ENCODE peak calls at places on chromosomes 5 and 9, in five cellular contexts. G is PC-3, R is left ventricle myocardium inferior, P is cardiac muscle cell, D is K562. F is an unnamed sample. For H3K27me3, the result is how much of the 10 kb centered on the place peaks cover.

GRCh38 chr9:108710424-108710823 is 145.4 kb downstream of the ACTL7B start:
- DNase-seq in G (no peak), P (no peak), D (no peak), R (no peak), F (no peak)

GRCh38 chr5:98785244-98785643 is 11.8 kb downstream of the RGMB start:
- DNase-seq in D (no peak), R (no peak), G (no peak), P (no peak), F (no peak)

GRCh38 chr5:23089316-23089715 is 236.2 kb upstream of the CDH12 start:
- DNase-seq in P (no peak), R (no peak), D (no peak), G (no peak), F (peak)

GRCh38 chr9:134463293-134463692 is 137.0 kb downstream of the RXRA start:
- DNase-seq in R (no peak), D (no peak), G (no peak), P (no peak), F (no peak)

GRCh38 chr5:6446042-6446441 is 2.6 kb upstream of the UBE2QL1 start:
- DNase-seq in G (no peak), D (no peak), P (no peak), R (no peak), F (no peak)

GRCh38 chr9:127189628-127190027 is 67.2 kb upstream of the ANGPTL2 start:
- DNase-seq in P (no peak), D (no peak), G (no peak), R (no peak), F (no peak)

GRCh38 chr5:122842016-122842580 is 3.3 kb upstream of the SNX24 start:
- DNase-seq in P (no peak), D (no peak), G (no peak), R (no peak), F (no peak)

GRCh38 chr9:122346478-122347347 is 24.1 kb upstream of the PTGS1 start:
- DNase-seq in G (peak), R (peak), P (peak), D (no peak), F (peak)

GRCh38 chr5:74579215-74579614 is 61.3 kb downstream of the ENC1 start:
- DNase-seq in P (peak), G (no peak), R (no peak), D (peak), F (no peak)

GRCh38 chr5:175561085-175561484 is 82.7 kb downstream of the SFXN1 start:
- DNase-seq in R (no peak), G (no peak), D (no peak), P (no peak), F (no peak)

GRCh38 chr5:10489810-10490426 is 48.2 kb downstream of the ROPN1L start:
- DNase-seq in G (peak), R (no peak), P (no peak), D (no peak), F (no peak)

GRCh38 chr9:34985311-34985899 is 4.1 kb upstream of the DNAJB5 start:
- DNase-seq in P (peak), D (peak), G (peak), R (peak), F (peak)

GRCh38 chr5:142587354-142587965 is 98.4 kb downstream of the FGF1 start:
- DNase-seq in G (peak), R (no peak), P (peak), D (peak), F (peak)

GRCh38 chr9:114677418-114677817 is 4.6 kb downstream of the TEX48 start:
- DNase-seq in D (no peak), P (peak), R (no peak), G (peak), F (peak)

GRCh38 chr5:56464935-56465756 is 232.0 kb upstream of the ANKRD55 start:
- DNase-seq in G (no peak), R (no peak), P (no peak), D (no peak), F (no peak)

GRCh38 chr9:89313842-89314241 is 2.8 kb downstream of the CKS2 start:
- DNase-seq in G (no peak), P (peak), R (no peak), D (no peak), F (no peak)

GRCh38 chr9:120403543-120403856 is 176.5 kb downstream of the CDK5RAP2 start:
- DNase-seq in R (no peak), D (peak), P (no peak), G (no peak), F (no peak)

GRCh38 chr5:18992264-18992663 is 995.7 kb downstream of the CDH18 start:
- DNase-seq in G (peak), P (no peak), D (no peak), R (no peak), F (no peak)

GRCh38 chr5:14420136-14420808 is 161.3 kb upstream of the OTULINL start:
- DNase-seq in D (no peak), G (no peak), P (no peak), R (no peak), F (peak)
- H3K4me3 ChIP-seq in D (no peak), G (no peak), P (no peak), R (no peak), F (no peak)

GRCh38 chr5:96000308-96000707 is 38.7 kb upstream of the ELL2 start:
- DNase-seq in R (no peak), D (no peak), P (no peak), G (no peak), F (no peak)
- H3K27me3 ChIP-seq in R (under half), D (under half), P (under half), G (under half), F (under half)

GRCh38 chr9:136665111-136665703 is 2.5 kb downstream of the EGFL7 start:
- DNase-seq in R (no peak), G (no peak), D (no peak), P (peak), F (no peak)
- H3K4me3 ChIP-seq in R (peak), G (no peak), D (peak), P (no peak), F (peak)

DNA sequence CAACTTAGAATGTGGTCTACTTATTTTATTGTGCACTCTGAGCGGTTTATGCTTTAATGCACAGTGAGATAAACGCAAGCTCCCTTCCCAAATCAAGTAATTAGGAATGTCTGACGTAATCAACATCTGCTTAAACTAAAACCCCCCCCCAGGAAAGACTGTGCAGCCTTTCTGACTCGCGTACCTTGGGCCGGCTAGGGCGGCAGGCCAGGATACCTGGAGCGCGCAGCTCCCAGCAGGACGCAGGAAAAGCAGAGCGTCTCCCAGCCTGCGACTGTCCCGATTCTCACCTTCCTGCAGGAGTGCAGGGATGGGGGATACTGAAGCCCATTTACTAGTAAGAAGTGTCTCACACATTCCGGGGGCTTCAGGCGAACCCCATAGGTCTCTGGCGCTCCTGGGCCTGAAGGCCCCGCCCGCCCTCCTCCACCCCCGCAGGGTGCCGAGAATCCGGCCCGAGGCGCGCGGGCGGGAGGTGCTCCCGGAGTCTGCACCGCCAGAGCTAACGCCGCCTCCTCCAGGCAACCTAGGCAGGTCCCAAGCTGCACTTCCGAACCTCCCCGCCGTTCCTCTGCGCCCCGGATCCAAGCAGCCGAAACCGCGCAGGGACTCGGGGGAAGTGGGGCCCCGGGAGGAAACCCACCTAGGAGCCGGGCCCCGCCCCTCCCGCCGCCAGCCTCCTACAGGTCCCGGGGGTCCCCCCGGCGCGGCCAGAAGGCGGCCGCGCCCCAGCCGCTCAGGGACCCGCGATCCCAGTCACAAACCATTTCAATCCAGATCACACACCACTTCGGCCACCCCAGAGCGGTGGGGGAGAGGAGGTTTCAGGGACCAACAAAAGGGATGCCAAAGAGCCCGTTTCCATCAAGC is 1.4 kb downstream of the ROR2 start:
- DNase-seq in G (no peak), R (peak), D (peak), P (peak), F (peak)
- H3K27me3 ChIP-seq in G (half or more), R (half or more), D (under half), P (under half), F (under half)

F was measured in MG63.